ENCODE peak calls at places on chromosomes 5 and 9, in four cellular contexts. One of them, this sample, is unnamed.

GRCh38 chr9:120104771-120105170 is 475.2 kb downstream of the CDK5RAP2 start:
- DNase-seq in transverse colon: no peak
- DNase-seq in GM20000: no peak
- DNase-seq in progenitor cell of endocrine pancreas: no peak
- DNase-seq in this sample: no peak

GRCh38 chr9:132672413-132672690 is 2.1 kb downstream of the GTF3C4 start:
- DNase-seq in transverse colon: no peak
- DNase-seq in GM20000: no peak
- DNase-seq in progenitor cell of endocrine pancreas: no peak
- DNase-seq in this sample: no peak

GRCh38 chr9:126043691-126044090 is 282.9 kb upstream of the MVB12B start:
- DNase-seq in transverse colon: no peak
- DNase-seq in GM20000: no peak
- DNase-seq in progenitor cell of endocrine pancreas: no peak
- DNase-seq in this sample: no peak

GRCh38 chr5:140075371-140075770 is 32.3 kb upstream of the NRG2 start:
- DNase-seq in GM20000: no peak
- DNase-seq in progenitor cell of endocrine pancreas: no peak
- DNase-seq in transverse colon: no peak
- DNase-seq in this sample: no peak

GRCh38 chr9:78292026-78292425 is 4.9 kb upstream of the PSAT1 start:
- DNase-seq in GM20000: no peak
- DNase-seq in transverse colon: no peak
- DNase-seq in progenitor cell of endocrine pancreas: no peak
- DNase-seq in this sample: no peak

GRCh38 chr9:121700165-121700830 is 48.9 kb downstream of the DAB2IP start:
- DNase-seq in GM20000: peak
- DNase-seq in progenitor cell of endocrine pancreas: peak
- DNase-seq in transverse colon: peak
- DNase-seq in this sample: peak

GRCh38 chr9:91302831-91303230 is 58.9 kb downstream of the AUH start:
- DNase-seq in transverse colon: no peak
- DNase-seq in GM20000: no peak
- DNase-seq in progenitor cell of endocrine pancreas: no peak
- DNase-seq in this sample: no peak

GRCh38 chr5:109921735-109922395 is 232.1 kb downstream of the MAN2A1 start:
- DNase-seq in progenitor cell of endocrine pancreas: no peak
- DNase-seq in transverse colon: no peak
- DNase-seq in GM20000: no peak
- DNase-seq in this sample: no peak

GRCh38 chr5:18745988-18746615 is 1111.8 kb downstream of the TAF11L14 start:
- DNase-seq in progenitor cell of endocrine pancreas: no peak
- DNase-seq in transverse colon: peak
- DNase-seq in GM20000: peak
- DNase-seq in this sample: no peak

GRCh38 chr9:87337335-87338074 is 160.2 kb upstream of the DAPK1 start:
- DNase-seq in transverse colon: no peak
- DNase-seq in progenitor cell of endocrine pancreas: no peak
- DNase-seq in GM20000: no peak
- DNase-seq in this sample: no peak

GRCh38 chr9:87338075-87338989 is 159.3 kb upstream of the DAPK1 start:
- DNase-seq in GM20000: no peak
- DNase-seq in progenitor cell of endocrine pancreas: no peak
- DNase-seq in transverse colon: no peak
- DNase-seq in this sample: no peak

GRCh38 chr9:87334366-87334765 is 163.3 kb upstream of the DAPK1 start:
- DNase-seq in GM20000: no peak
- DNase-seq in transverse colon: no peak
- DNase-seq in progenitor cell of endocrine pancreas: no peak
- DNase-seq in this sample: no peak

GRCh38 chr9:87336914-87337333 is 160.7 kb upstream of the DAPK1 start:
- DNase-seq in progenitor cell of endocrine pancreas: no peak
- DNase-seq in GM20000: peak
- DNase-seq in transverse colon: no peak
- DNase-seq in this sample: no peak

GRCh38 chr9:87336407-87336806 is 161.3 kb upstream of the DAPK1 start:
- DNase-seq in transverse colon: no peak
- DNase-seq in progenitor cell of endocrine pancreas: no peak
- DNase-seq in GM20000: no peak
- DNase-seq in this sample: no peak
- TF ChIP-seq CTCF in transverse colon: no peak
- TF ChIP-seq CTCF in progenitor cell of endocrine pancreas: no peak
- TF ChIP-seq CTCF in GM20000: no peak
- TF ChIP-seq CTCF in this sample: no peak

DNA sequence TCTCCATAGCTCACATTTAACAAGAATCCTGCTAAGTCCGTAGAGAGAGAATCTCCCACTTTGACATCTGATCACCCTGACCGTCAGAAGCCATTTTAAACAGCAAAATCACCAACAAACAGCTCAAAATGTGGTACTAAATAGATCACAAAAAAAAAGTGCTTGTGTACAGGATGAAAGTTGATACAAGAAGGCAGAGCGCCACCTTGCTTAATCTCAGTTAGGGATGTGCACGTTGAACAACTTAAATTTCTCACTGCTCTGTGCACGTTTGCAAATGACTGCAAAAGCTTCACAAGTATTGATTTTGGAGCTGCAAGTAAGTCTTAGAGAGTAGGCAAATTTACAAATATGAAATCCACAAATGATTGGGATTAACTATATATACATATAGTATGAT is 63.1 kb upstream of the NREP start:
- DNase-seq in transverse colon: no peak
- DNase-seq in GM20000: no peak
- DNase-seq in progenitor cell of endocrine pancreas: no peak
- DNase-seq in this sample: no peak
- TF ChIP-seq CTCF in transverse colon: no peak
- TF ChIP-seq CTCF in GM20000: no peak
- TF ChIP-seq CTCF in progenitor cell of endocrine pancreas: no peak
- TF ChIP-seq CTCF in this sample: no peak

GRCh38 chr5:97427235-97427634 is 244.2 kb upstream of the RIOK2 start:
- DNase-seq in progenitor cell of endocrine pancreas: no peak
- DNase-seq in transverse colon: no peak
- DNase-seq in GM20000: no peak
- DNase-seq in this sample: no peak

GRCh38 chr5:97422678-97423077 is 239.6 kb upstream of the RIOK2 start:
- DNase-seq in transverse colon: no peak
- DNase-seq in GM20000: no peak
- DNase-seq in progenitor cell of endocrine pancreas: no peak
- DNase-seq in this sample: no peak

GRCh38 chr5:97420646-97421045 is 237.6 kb upstream of the RIOK2 start:
- DNase-seq in GM20000: no peak
- DNase-seq in progenitor cell of endocrine pancreas: no peak
- DNase-seq in transverse colon: no peak
- DNase-seq in this sample: no peak

DNA sequence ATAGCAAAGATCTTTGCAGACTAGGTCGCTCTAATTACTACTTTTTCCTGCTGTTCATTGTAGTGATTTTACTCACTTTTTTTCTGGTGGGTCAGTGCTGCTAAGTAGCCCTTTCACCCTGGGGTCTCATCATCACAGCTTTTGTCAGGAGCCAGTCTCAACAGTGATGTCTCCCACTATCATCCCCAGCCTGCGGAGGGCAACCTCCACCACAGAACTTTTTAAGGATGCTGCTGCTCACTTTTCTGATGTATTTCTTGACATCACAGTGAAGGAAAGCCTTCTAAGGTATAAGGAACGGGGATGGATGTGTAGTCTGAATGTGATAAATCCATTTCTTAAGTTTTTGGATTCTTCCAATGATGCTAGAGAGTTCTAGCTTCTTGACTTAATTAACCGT is 242.5 kb upstream of the RIOK2 start:
- DNase-seq in progenitor cell of endocrine pancreas: no peak
- DNase-seq in transverse colon: no peak
- DNase-seq in GM20000: no peak
- DNase-seq in this sample: peak
- TF ChIP-seq CTCF in progenitor cell of endocrine pancreas: peak
- TF ChIP-seq CTCF in transverse colon: no peak
- TF ChIP-seq CTCF in GM20000: peak
- TF ChIP-seq CTCF in this sample: no peak

GRCh38 chr9:7366121-7366520 is 433.5 kb downstream of the DMAC1 start:
- DNase-seq in progenitor cell of endocrine pancreas: no peak
- DNase-seq in transverse colon: no peak
- DNase-seq in GM20000: no peak
- DNase-seq in this sample: no peak

GRCh38 chr9:7354704-7355103 is 444.9 kb downstream of the DMAC1 start:
- DNase-seq in transverse colon: no peak
- DNase-seq in GM20000: no peak
- DNase-seq in progenitor cell of endocrine pancreas: no peak
- DNase-seq in this sample: no peak

GRCh38 chr9:7358876-7359275 is 440.7 kb downstream of the DMAC1 start:
- DNase-seq in progenitor cell of endocrine pancreas: no peak
- DNase-seq in GM20000: no peak
- DNase-seq in transverse colon: no peak
- DNase-seq in this sample: no peak

GRCh38 chr9:7363777-7364477 is 435.7 kb downstream of the DMAC1 start:
- DNase-seq in transverse colon: no peak
- DNase-seq in progenitor cell of endocrine pancreas: no peak
- DNase-seq in GM20000: no peak
- DNase-seq in this sample: no peak

DNA sequence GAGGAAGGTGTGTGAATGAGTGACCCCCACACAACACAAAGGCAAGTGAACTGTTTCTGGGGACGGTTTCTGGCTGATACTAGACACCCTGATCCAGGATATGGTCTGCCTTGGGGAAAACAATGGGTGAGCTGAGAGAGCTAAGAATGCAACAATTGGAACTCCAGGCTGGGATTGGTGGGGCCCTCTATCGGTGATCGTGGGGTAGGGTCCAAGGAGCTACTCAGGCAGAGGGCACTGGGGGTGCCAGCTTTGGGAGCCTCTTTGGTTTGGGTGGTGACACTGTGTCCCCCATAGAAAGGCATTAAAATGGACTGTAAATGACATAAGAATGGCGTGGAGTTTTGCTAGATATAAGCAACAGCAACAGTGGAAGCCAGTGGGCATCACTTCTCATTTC is 439.1 kb downstream of the DMAC1 start:
- DNase-seq in GM20000: no peak
- DNase-seq in progenitor cell of endocrine pancreas: no peak
- DNase-seq in transverse colon: no peak
- DNase-seq in this sample: peak
- TF ChIP-seq CTCF in GM20000: no peak
- TF ChIP-seq CTCF in progenitor cell of endocrine pancreas: no peak
- TF ChIP-seq CTCF in transverse colon: no peak
- TF ChIP-seq CTCF in this sample: peak

DNA sequence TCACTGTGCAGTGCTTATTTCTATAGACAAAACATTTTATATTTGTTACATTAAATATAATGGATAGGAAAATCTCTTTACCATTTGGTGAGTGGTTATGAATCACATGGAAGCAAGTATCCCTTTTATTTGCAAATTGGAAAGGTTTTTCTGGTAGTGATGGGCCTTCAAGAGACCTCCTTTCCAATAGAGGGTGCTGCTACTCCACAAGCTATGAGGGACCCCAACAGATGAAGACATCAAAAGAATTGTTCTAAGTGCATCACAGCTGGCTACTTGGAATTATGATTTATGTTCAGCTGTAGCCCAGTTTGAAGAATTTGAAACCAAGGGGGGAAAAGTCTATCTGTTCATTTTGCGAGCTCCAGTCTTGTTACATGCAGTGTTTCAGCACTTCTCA is 493.7 kb upstream of the SGCD start:
- DNase-seq in transverse colon: no peak
- DNase-seq in progenitor cell of endocrine pancreas: no peak
- DNase-seq in GM20000: no peak
- DNase-seq in this sample: no peak
- TF ChIP-seq CTCF in transverse colon: no peak
- TF ChIP-seq CTCF in progenitor cell of endocrine pancreas: no peak
- TF ChIP-seq CTCF in GM20000: no peak
- TF ChIP-seq CTCF in this sample: no peak

GRCh38 chr9:8235489-8235888 is 435.9 kb upstream of the DMAC1 start:
- DNase-seq in transverse colon: no peak
- DNase-seq in progenitor cell of endocrine pancreas: no peak
- DNase-seq in GM20000: no peak
- DNase-seq in this sample: no peak
- TF ChIP-seq CTCF in transverse colon: no peak
- TF ChIP-seq CTCF in progenitor cell of endocrine pancreas: peak
- TF ChIP-seq CTCF in GM20000: no peak
- TF ChIP-seq CTCF in this sample: no peak

GRCh38 chr5:161442471-161442870 is 104.1 kb downstream of the GABRB2 start:
- DNase-seq in transverse colon: no peak
- DNase-seq in GM20000: no peak
- DNase-seq in progenitor cell of endocrine pancreas: no peak
- DNase-seq in this sample: no peak

DNA sequence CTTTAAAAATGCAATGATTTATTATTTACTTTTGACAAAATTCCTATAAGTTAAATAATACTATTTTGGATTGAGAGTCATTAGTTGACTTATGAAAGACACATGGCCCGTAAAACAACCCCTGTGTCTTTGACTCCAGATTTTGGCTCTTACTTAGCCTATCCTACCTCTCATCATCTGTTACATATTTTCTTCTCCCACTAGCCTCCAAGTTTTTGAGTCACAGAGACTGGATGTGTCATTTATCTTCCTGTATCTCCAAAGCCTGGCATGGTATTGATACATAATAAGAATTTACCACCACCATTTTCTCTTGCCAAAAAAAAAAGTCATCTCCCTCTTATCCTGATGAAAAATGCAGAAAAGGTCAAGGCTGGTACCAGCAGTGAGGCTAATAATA is 99.9 kb downstream of the GABRB2 start:
- DNase-seq in transverse colon: no peak
- DNase-seq in progenitor cell of endocrine pancreas: no peak
- DNase-seq in GM20000: no peak
- DNase-seq in this sample: no peak
- TF ChIP-seq CTCF in transverse colon: no peak
- TF ChIP-seq CTCF in progenitor cell of endocrine pancreas: no peak
- TF ChIP-seq CTCF in GM20000: no peak
- TF ChIP-seq CTCF in this sample: no peak